ENCODE peak calls at places on chromosome 11, in five cellular contexts. W is HepG2, I is IMR-90, P is neural progenitor cell, K is lower lobe of right lung. T is an unnamed sample.
A peak's percentile ranks its signal among the peaks of the same experiment; 100 is the strongest.

GRCh38 chr11:47185305-47186075 is 744 bp downstream of the PACSIN3 start:
- DNase-seq in K (peak; percentile 84), I (peak; percentile 37), P (peak; percentile 84), W (peak; percentile 86), T (peak; percentile 57)

GRCh38 chr11:19080579-19080993 is 20.1 kb upstream of the MRGPRX2 start:
- DNase-seq in P (no peak), I (peak; percentile 26), K (peak; percentile 53), W (peak; percentile 65), T (peak; percentile 44)

GRCh38 chr11:35717520-35717919 is 54.9 kb downstream of the TRIM44 start:
- DNase-seq in K (no peak), P (no peak), W (no peak), I (no peak), T (no peak)

GRCh38 chr11:61332823-61333637 is at the start of the genes DDB1 and TKFC:
- DNase-seq in I (peak; percentile 87), P (peak; percentile 98), W (peak; percentile 89), K (peak; percentile 97), T (peak; percentile 94)

GRCh38 chr11:116576523-116576922 is 196.3 kb downstream of the BUD13 start:
- DNase-seq in W (peak; percentile 54), P (no peak), K (no peak), I (no peak), T (no peak)

GRCh38 chr11:12729941-12730340 is 55.7 kb downstream of the TEAD1 start:
- DNase-seq in K (no peak), I (no peak), P (no peak), W (no peak), T (no peak)

GRCh38 chr11:61586792-61587430 is 6.0 kb upstream of the SYT7 start:
- DNase-seq in K (no peak), P (peak; percentile 30), W (peak; percentile 46), I (no peak), T (no peak)

GRCh38 chr11:86627776-86628455 is 44.5 kb downstream of the ME3 start:
- DNase-seq in K (no peak), W (no peak), P (no peak), I (no peak), T (no peak)

GRCh38 chr11:96486890-96487633 is 97.2 kb downstream of the JRKL start:
- DNase-seq in K (no peak), P (peak; percentile 20), I (peak; percentile 25), W (peak; percentile 84), T (peak; percentile 50)

GRCh38 chr11:107413352-107413751 is 44.3 kb downstream of the CWF19L2 start:
- DNase-seq in P (no peak), K (no peak), W (no peak), I (no peak), T (no peak)

GRCh38 chr11:95884364-95884763 is 39.5 kb downstream of the MTMR2 start:
- DNase-seq in W (no peak), P (no peak), K (no peak), I (peak; percentile 63), T (peak; percentile 68)

GRCh38 chr11:134118016-134118415 is 49.1 kb downstream of the JAM3 start:
- DNase-seq in K (no peak), I (no peak), P (no peak), W (no peak), T (no peak)

GRCh38 chr11:94433049-94433448 is 31.8 kb upstream of the GPR83 start:
- DNase-seq in W (no peak), K (no peak), I (no peak), P (no peak), T (no peak)

GRCh38 chr11:71500601-71501021 is 26.5 kb upstream of the KRTAP5-7 start:
- DNase-seq in P (no peak), I (no peak), K (no peak), W (no peak), T (no peak)

GRCh38 chr11:111476961-111477360 is 35.2 kb downstream of the BTG4 start:
- DNase-seq in W (no peak), I (no peak), K (no peak), P (no peak), T (no peak)

GRCh38 chr11:111195192-111195591 is 50.3 kb upstream of the POU2AF2 start:
- DNase-seq in P (no peak), W (no peak), K (no peak), I (peak; percentile 31), T (no peak)

GRCh38 chr11:19664896-19665548 is 47.6 kb upstream of the NAV2 start:
- DNase-seq in P (no peak), W (no peak), I (peak; percentile 75), K (no peak), T (peak; percentile 48)

GRCh38 chr11:44868021-44868420 is 82.7 kb downstream of the TP53I11 start:
- DNase-seq in P (no peak), K (no peak), I (no peak), W (no peak), T (no peak)
- TF ChIP-seq CTCF in P (no peak), K (no peak), I (no peak), W (no peak), T (no peak)

DNA sequence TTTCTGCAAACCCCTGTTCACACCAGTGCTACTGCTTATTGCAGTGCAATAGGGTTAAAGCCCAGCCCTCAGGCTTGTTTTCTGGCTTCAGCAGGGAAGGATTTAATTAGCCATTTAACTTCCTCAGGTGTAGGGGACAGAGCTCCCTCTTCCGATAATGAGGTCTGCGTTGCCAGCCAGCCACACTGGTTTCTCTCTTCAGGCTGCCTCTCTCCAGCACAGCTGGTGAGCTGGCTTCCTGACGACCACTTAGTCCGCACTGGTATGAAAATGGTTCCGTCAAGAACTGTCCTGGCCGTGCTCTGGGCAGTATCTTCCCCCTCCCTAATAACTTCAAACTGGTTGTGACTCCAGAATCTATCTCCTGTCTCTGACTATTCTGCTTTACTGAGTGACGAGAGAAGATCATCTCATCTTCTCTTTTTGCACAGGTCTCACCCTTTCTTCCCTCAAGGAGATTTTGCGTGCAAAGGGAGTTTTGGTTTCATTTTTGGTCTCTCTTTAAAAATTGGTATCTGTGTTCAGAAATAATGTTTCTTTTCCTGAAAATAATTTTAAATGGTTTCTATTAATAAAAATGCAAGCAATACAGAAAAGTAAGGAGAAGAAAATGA is 49.2 kb downstream of the CNTN5 start:
- DNase-seq in K (no peak), P (peak; percentile 78), I (no peak), W (peak; percentile 3), T (no peak)
- H3K4me3 ChIP-seq in K (peak overlapping the region; percentile 48), P (no peak overlapping the region), I (peak overlapping the region; percentile 45), W (peak overlapping the region; percentile 44), T (peak overlapping the region; percentile 51)

GRCh38 chr11:22928207-22928917 is 68.1 kb upstream of the CCDC179 start:
- DNase-seq in I (no peak), K (no peak), W (no peak), P (no peak), T (no peak)
- TF ChIP-seq CTCF in I (no peak), K (no peak), W (no peak), P (peak; percentile 23), T (no peak)

GRCh38 chr11:118530180-118530682 is 761 bp upstream of the TMEM25 start:
- DNase-seq in I (peak; percentile 5), P (no peak), W (no peak), K (no peak), T (no peak)

GRCh38 chr11:118530683-118531596 is at the start of gene TMEM25:
- DNase-seq in P (peak; percentile 87), W (peak; percentile 32), K (peak; percentile 75), I (peak; percentile 32), T (peak; percentile 47)

GRCh38 chr11:118531597-118532084 is 649 bp downstream of the TMEM25 start:
- DNase-seq in W (peak; percentile 12), K (no peak), P (no peak), I (no peak), T (no peak)

GRCh38 chr11:118528511-118528910 is 1.2 kb downstream of the TTC36 start:
- DNase-seq in P (no peak), K (no peak), W (no peak), I (no peak), T (no peak)

DNA sequence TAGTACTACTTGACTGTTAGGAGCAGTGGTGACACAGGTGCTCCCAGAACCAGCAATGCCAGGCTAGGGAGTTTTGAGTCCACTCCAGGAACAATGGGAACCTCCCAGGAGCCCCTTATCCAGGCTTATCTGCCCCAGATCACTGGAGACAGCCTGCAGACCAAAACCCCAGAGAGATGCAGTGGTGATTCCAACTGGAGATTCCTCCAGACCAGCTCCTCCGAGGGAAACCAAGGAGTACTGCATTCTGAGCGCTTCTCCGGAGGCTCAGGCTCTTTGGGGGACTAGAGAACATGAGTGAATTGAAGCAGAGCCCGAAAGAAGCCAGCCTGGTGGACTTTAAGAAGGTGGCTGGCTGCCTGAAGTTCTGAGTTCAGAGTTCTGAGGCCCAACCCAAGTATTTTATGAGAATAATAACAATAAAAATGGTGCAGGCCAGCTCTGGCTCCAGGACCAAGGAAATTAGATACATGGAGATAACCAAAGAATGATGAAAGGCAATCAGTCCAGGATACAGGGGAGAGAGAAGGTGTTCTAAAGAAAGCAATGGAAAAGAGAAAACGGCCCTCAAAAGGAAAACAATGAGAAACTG is 1.3 kb upstream of the TMEM25 start:
- DNase-seq in W (no peak), K (no peak), I (no peak), P (peak; percentile 29), T (no peak)
- H3K4me3 ChIP-seq in W (peak overlapping the region; percentile 70), K (peak overlapping the region; percentile 93), I (no peak overlapping the region), P (peak overlapping the region; percentile 94), T (peak overlapping the region; percentile 71)

GRCh38 chr11:132278801-132279574 is 908.6 kb downstream of the NTM start:
- DNase-seq in K (no peak), W (no peak), I (peak; percentile 72), P (peak; percentile 35), T (peak; percentile 5)
- TF ChIP-seq CTCF in K (peak; percentile 42), W (peak; percentile 21), I (peak; percentile 50), P (peak; percentile 67), T (peak; percentile 26)

DNA sequence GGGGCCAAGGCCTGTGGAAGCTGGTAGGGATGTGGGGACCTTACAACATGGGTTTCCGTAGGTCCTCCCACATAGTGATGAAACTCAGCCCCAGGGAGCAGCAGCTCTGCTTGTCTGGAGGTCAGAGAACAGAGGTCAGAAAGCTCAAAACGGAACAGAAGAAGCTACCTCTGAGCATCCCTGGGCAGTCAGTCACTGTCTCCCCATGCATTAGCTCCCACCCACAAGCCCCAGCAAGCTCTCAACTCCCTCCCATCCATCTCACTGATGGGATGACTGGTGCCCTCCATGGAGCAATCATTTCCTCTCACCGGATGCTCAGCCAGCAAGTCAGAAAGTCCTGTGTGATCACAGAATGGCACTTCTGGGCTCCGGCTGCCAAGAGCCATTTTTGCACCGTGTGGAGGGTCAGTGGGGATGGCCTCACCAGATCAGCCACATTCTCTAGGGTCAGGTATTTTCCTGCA is 1.9 kb downstream of the TPP1 start:
- DNase-seq in I (no peak), W (no peak), P (no peak), K (no peak), T (peak; percentile 22)
- H3K4me3 ChIP-seq in I (no peak overlapping the region), W (no peak overlapping the region), P (no peak overlapping the region), K (peak overlapping the region; percentile 87), T (peak overlapping the region; percentile 99)

T was measured in fibroblast of villous mesenchyme.